ENCODE peak calls at places on chromosomes 12 and 14, in seven cellular contexts. Q is IMR-90, T is HFFc6, I is foreskin keratinocyte, J is breast epithelium, H is fibroblast of mammary gland, D is lower leg skin. F is an unnamed sample.

GRCh38 chr12:124917135-124917840 is 2.8 kb upstream of the UBC start:
- DNase-seq in Q (peak; percentile 100), T (peak; percentile 100), I (peak; percentile 99), J (peak; percentile 99), D (peak; percentile 99), H (peak; percentile 100), F (peak; percentile 76)

GRCh38 chr12:24011927-24012326 is 62.5 kb upstream of the SOX5 start:
- DNase-seq in T (no peak), Q (no peak), H (no peak), I (no peak), D (no peak), J (no peak), F (no peak)

GRCh38 chr12:9707864-9708808 is 24.8 kb downstream of the CLECL1 start:
- DNase-seq in I (no peak), D (no peak), Q (peak; percentile 65), H (peak; percentile 65), J (no peak), T (peak; percentile 54), F (no peak)

GRCh38 chr12:58139894-58140293 is 198.5 kb downstream of the ATP23 start:
- DNase-seq in Q (no peak), T (no peak), D (no peak), I (no peak), J (no peak), H (no peak), F (no peak)

GRCh38 chr14:50964683-50965390 is 20.6 kb upstream of the PYGL start:
- DNase-seq in H (peak; percentile 95), J (peak; percentile 53), T (peak; percentile 79), D (peak; percentile 39), I (peak; percentile 73), Q (peak; percentile 99), F (peak; percentile 48)

GRCh38 chr14:99273724-99274345 is 1.8 kb upstream of the BCL11B start:
- DNase-seq in H (no peak), I (peak; percentile 68), T (no peak), Q (no peak), J (no peak), D (no peak), F (no peak)

GRCh38 chr12:85866929-85867776 is 6.9 kb upstream of the NTS start:
- DNase-seq in D (no peak), I (peak; percentile 50), H (peak; percentile 72), Q (peak; percentile 61), T (peak; percentile 57), J (no peak), F (no peak)

GRCh38 chr12:59677857-59678256 is 82.0 kb downstream of the SLC16A7 start:
- DNase-seq in J (no peak), I (no peak), H (no peak), Q (no peak), T (no peak), D (no peak), F (no peak)

GRCh38 chr12:121038861-121039654 is at the start of gene OASL:
- DNase-seq in J (no peak), H (peak; percentile 89), Q (no peak), T (no peak), D (no peak), I (peak; percentile 70), F (no peak)

GRCh38 chr14:23443411-23443812 is 8.0 kb upstream of the MYH7 start:
- DNase-seq in T (no peak), D (no peak), Q (no peak), H (no peak), J (no peak), I (no peak), F (no peak)

GRCh38 chr12:121365416-121366062 is 13.3 kb upstream of the ANAPC5 start:
- DNase-seq in J (no peak), D (no peak), Q (peak; percentile 13), T (peak; percentile 43), I (no peak), H (no peak), F (no peak)

GRCh38 chr12:22334696-22335290 is at the start of gene ST8SIA1:
- DNase-seq in H (peak; percentile 8), I (no peak), Q (no peak), D (peak; percentile 23), T (no peak), J (no peak), F (no peak)

GRCh38 chr14:67486890-67487289 is 1.6 kb downstream of the TMEM229B start:
- DNase-seq in I (no peak), D (no peak), Q (no peak), J (no peak), T (no peak), H (no peak), F (no peak)

GRCh38 chr12:94535614-94535932 is 75.9 kb upstream of the CEP83 start:
- DNase-seq in J (no peak), D (no peak), H (no peak), I (no peak), T (no peak), Q (no peak), F (no peak)

GRCh38 chr14:56125772-56126411 is 7.7 kb downstream of the PELI2 start:
- DNase-seq in D (no peak), Q (no peak), T (no peak), J (no peak), H (no peak), I (no peak), F (no peak)

GRCh38 chr12:67910360-67911292 is 78.6 kb upstream of the IFNG-AS1 start:
- DNase-seq in D (no peak), J (no peak), I (peak; percentile 98), H (peak; percentile 98), T (peak; percentile 98), Q (peak; percentile 95), F (no peak)

GRCh38 chr14:70013269-70013873 is 134.2 kb downstream of the SMOC1 start:
- DNase-seq in T (no peak), Q (peak; percentile 30), H (peak; percentile 43), D (no peak), J (no peak), I (no peak), F (no peak)

GRCh38 chr14:71163842-71164500 is 256.7 kb downstream of the PCNX1 start:
- DNase-seq in I (no peak), T (no peak), Q (no peak), H (no peak), J (no peak), D (no peak), F (no peak)

DNA sequence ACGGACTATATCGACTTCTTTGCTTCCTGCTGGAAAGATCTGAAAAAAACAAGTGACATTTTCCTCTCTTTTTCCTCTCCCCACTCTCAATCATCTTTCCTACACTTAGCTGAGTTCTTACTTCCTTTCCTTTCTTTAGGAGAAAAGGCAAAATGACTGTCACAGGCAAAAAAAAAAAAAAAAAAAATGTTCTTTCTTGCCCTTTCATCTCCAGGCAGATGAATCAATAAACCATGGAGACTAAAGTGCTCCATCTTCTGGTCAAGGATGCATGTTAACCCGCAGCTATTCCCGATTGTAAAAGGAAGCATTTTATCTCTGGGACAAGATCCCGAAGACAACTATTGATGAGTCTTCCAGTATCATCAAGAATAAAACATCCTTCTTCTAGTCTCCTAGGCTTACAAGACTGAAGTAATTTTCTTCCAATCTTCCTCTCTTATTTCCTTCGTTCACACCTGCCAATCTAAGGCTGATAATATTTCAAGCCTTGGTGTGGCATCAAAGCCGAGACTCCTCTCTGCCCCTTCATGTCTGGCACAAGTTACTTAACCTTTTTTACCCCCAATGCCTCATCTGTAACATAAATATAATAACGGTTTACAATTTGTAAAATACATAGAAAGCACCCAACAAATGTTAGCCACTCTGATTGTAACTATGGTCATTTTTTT is 94.2 kb upstream of the PLEKHG7 start:
- DNase-seq in H (peak; percentile 75), I (no peak), T (peak; percentile 57), D (no peak), J (no peak), Q (peak; percentile 67), F (no peak)
- TF ChIP-seq CTCF in H (peak; percentile 74), I (peak; percentile 82), T (peak; percentile 79), D (no peak), J (peak; percentile 44), Q (peak; percentile 70), F (no peak)

GRCh38 chr12:98840325-98840724 is 195.2 kb downstream of the APAF1 start:
- DNase-seq in H (no peak), I (no peak), Q (no peak), J (no peak), D (no peak), T (no peak), F (no peak)

DNA sequence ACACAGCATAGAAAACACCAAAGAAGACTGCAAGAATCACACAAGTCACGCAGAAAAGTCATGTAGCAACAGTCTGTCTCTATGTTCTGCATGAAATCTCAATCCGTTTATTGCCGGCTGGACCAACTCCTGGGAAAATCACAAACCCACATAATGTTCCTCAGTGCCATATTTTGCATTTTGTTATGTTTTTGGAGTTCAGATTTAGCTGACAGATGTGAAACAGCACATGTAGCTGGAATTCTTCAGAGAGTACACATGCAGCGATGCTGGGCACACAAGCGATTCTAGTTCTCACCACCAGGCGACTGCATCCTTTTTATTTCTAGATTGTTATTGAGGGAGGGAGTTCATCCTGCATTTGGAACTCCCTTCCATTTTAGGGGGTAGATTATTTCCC is 193.2 kb downstream of the APAF1 start:
- DNase-seq in D (no peak), T (no peak), H (peak; percentile 5), J (no peak), Q (peak; percentile 2), I (no peak), F (no peak)
- TF ChIP-seq CTCF in D (no peak), T (peak; percentile 74), H (peak; percentile 50), J (peak; percentile 19), Q (peak; percentile 23), I (no peak), F (no peak)

DNA sequence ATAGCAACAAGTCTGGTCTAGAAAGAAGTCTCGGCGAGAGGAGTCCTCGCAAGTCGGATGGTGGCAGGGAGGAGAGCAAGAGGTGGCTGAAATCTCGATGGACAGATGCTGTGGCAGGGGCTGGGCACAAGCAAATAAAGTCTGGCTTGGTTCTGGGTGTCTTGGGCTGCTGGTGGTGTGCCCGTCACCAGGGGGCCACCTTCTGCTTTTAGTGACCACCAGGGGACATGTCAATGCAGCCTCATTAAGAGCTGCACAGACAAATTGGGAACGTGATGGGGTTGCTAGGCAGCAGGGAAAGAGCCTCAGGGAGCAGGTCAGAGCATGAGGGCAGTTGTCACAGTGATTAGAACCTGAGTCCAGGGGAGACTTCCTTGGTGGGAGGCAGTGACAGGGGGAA is 43.9 kb downstream of the LRRC74A start:
- DNase-seq in H (no peak), Q (no peak), I (no peak), J (no peak), D (no peak), T (peak; percentile 11), F (no peak)
- TF ChIP-seq CTCF in H (no peak), Q (peak; percentile 29), I (peak; percentile 43), J (no peak), D (no peak), T (peak; percentile 72), F (no peak)

GRCh38 chr12:30796891-30797371 is 42.2 kb upstream of the CAPRIN2 start:
- DNase-seq in D (no peak), I (no peak), T (no peak), J (no peak), Q (peak; percentile 47), H (peak; percentile 55), F (no peak)

GRCh38 chr12:30795410-30795659 is 40.6 kb upstream of the CAPRIN2 start:
- DNase-seq in T (no peak), J (no peak), I (no peak), H (no peak), Q (no peak), D (no peak), F (no peak)

GRCh38 chr12:30797689-30798088 is 42.9 kb upstream of the CAPRIN2 start:
- DNase-seq in H (no peak), I (no peak), J (no peak), T (no peak), D (no peak), Q (no peak), F (no peak)

GRCh38 chr12:30795660-30796507 is 41.1 kb upstream of the CAPRIN2 start:
- DNase-seq in J (peak; percentile 56), D (no peak), H (peak; percentile 80), Q (peak; percentile 80), T (peak; percentile 73), I (no peak), F (peak; percentile 51)

GRCh38 chr12:30796508-30796780 is 41.7 kb upstream of the CAPRIN2 start:
- DNase-seq in J (no peak), H (peak; percentile 64), T (no peak), I (no peak), D (no peak), Q (peak; percentile 67), F (no peak)
- TF ChIP-seq CTCF in J (no peak), H (no peak), T (no peak), I (no peak), D (no peak), Q (no peak), F (no peak)